ENCODE peak calls at places on chromosomes 6 and 20, in seven cellular contexts. E, O, G, I, B, S and Q are unnamed samples.

GRCh38 chr6:132789398-132789780 is 9.0 kb downstream of the SLC18B1 start:
- DNase-seq in E (no peak), O (no peak), G (no peak), I (no peak), B (no peak), S (no peak), Q (no peak)

GRCh38 chr6:5695260-5696245 is 311.2 kb downstream of the NRN1 start:
- DNase-seq in E (peak), O (peak), G (peak), I (peak), B (peak), S (no peak), Q (peak)

GRCh38 chr20:1577906-1578305 is 20.4 kb upstream of the SIRPD start:
- DNase-seq in E (no peak), O (no peak), G (no peak), I (no peak), B (no peak), S (no peak), Q (no peak)

GRCh38 chr20:37956099-37956498 is 53.2 kb downstream of the VSTM2L start:
- DNase-seq in E (no peak), O (no peak), G (no peak), I (no peak), B (no peak), S (no peak), Q (no peak)

GRCh38 chr20:11156922-11157321 is 483.1 kb upstream of the JAG1 start:
- DNase-seq in E (no peak), O (no peak), G (no peak), I (no peak), B (no peak), S (no peak), Q (no peak)

GRCh38 chr6:6875818-6876470 is 231.8 kb upstream of the RREB1 start:
- DNase-seq in E (peak), O (peak), G (no peak), I (peak), B (peak), S (no peak), Q (peak)

GRCh38 chr6:109579361-109579760 is 96.3 kb upstream of the ZBTB24 start:
- DNase-seq in E (no peak), O (no peak), G (no peak), I (no peak), B (peak), S (no peak), Q (no peak)

GRCh38 chr6:22363166-22363965 is 66.5 kb upstream of the PRL start:
- DNase-seq in E (no peak), O (no peak), G (no peak), I (no peak), B (peak), S (no peak), Q (no peak)

GRCh38 chr20:54215157-54215789 is 7.4 kb downstream of the PFDN4 start:
- DNase-seq in E (no peak), O (no peak), G (no peak), I (no peak), B (no peak), S (no peak), Q (no peak)

GRCh38 chr6:127972815-127973214 is 72.0 kb upstream of the THEMIS start:
- DNase-seq in E (no peak), O (no peak), G (no peak), I (peak), B (no peak), S (no peak), Q (no peak)

GRCh38 chr6:7851780-7852179 is 58.8 kb downstream of the TXNDC5 start:
- DNase-seq in E (no peak), O (no peak), G (no peak), I (no peak), B (no peak), S (no peak), Q (no peak)

GRCh38 chr20:64069614-64070243 is 6.7 kb downstream of the TCEA2 start:
- DNase-seq in E (peak), O (no peak), G (no peak), I (no peak), B (no peak), S (no peak), Q (no peak)

GRCh38 chr20:23049201-23049932 is at the start of gene THBD:
- DNase-seq in E (peak), O (no peak), G (peak), I (peak), B (peak), S (no peak), Q (no peak)

GRCh38 chr6:168852336-168852884 is 401.2 kb downstream of the THBS2 start:
- DNase-seq in E (no peak), O (no peak), G (no peak), I (no peak), B (no peak), S (no peak), Q (no peak)

GRCh38 chr20:63461364-63461763 is 11.1 kb downstream of the KCNQ2 start:
- DNase-seq in E (no peak), O (no peak), G (no peak), I (no peak), B (no peak), S (no peak), Q (no peak)

GRCh38 chr20:7113577-7114466 is 346.3 kb downstream of the BMP2 start:
- DNase-seq in E (peak), O (no peak), G (peak), I (peak), B (peak), S (no peak), Q (no peak)

GRCh38 chr6:27495386-27496135 is 22.7 kb upstream of the ZNF184 start:
- DNase-seq in E (peak), O (peak), G (peak), I (peak), B (peak), S (no peak), Q (peak)
- TF ChIP-seq CTCF in E (no peak), O (peak), G (no peak), I (peak), B (peak), S (no peak), Q (peak)

DNA sequence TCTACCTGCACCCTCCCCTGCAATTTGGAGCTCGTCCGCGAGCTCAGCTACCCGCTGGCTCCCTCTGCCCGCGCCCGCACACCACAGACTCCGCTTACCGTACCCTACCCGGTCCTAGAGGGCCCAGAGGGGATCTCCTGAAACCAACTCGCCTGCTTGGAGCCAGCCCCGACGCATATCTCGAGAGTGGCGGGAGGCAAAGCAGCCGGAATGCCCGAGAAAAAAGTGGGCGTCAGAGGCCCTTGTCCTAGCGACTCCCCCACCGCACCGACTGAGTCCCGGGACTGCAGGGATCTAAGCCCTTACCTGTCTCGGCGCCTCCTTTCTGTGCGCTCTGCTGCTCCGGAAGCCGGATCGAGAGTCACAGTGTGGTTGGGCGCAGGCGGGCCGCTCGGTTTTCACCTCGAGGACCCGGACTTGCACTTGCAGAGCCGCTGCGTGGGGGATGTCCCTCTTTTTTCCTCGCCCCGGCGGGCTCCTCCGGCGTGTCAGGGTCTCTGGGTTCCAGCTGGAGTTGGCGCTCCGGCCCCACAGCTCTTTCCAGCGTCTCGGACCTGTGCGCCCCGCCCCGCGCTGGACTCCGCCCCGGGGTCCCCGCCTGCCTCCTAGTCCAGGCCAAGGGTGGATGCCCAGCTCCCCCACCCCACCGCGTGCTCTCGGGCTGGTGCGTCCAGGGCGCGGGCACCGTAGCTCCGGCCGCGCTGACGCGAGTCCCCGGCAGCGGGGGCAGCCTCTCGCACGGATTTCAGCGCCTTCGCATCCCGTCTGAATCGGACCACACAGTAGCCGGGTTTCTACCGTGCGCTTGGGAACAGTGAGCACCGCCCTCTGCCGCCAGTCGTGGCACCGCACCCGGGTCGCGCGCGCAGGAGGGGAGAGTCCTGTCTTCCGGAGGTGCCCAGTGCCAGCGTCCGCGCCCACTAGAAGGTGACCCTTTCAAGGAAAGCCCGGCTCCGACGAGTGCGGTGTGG is at the start of gene PROKR2:
- DNase-seq in E (peak), O (no peak), G (no peak), I (no peak), B (no peak), S (no peak), Q (no peak)
- TF ChIP-seq CTCF in E (peak), O (no peak), G (no peak), I (no peak), B (no peak), S (no peak), Q (no peak)

GRCh38 chr6:84774174-84775158 is 10.1 kb upstream of the TBX18 start:
- DNase-seq in E (peak), O (peak), G (peak), I (no peak), B (no peak), S (no peak), Q (no peak)
- TF ChIP-seq CTCF in E (peak), O (peak), G (no peak), I (peak), B (peak), S (no peak), Q (peak)

GRCh38 chr6:138285800-138286199 is 67.5 kb upstream of the PBOV1 start:
- DNase-seq in E (no peak), O (no peak), G (no peak), I (no peak), B (no peak), S (no peak), Q (no peak)
- TF ChIP-seq CTCF in E (no peak), O (no peak), G (no peak), I (no peak), B (no peak), S (no peak), Q (no peak)

GRCh38 chr20:49570828-49571552 is 3.1 kb upstream of the PTGIS start:
- DNase-seq in E (peak), O (peak), G (no peak), I (peak), B (peak), S (no peak), Q (no peak)

GRCh38 chr20:49568491-49569151 is 684 bp upstream of the PTGIS start:
- DNase-seq in E (peak), O (no peak), G (no peak), I (peak), B (peak), S (no peak), Q (no peak)

GRCh38 chr20:49567421-49568256 is at the start of gene PTGIS:
- DNase-seq in E (peak), O (no peak), G (no peak), I (no peak), B (peak), S (no peak), Q (no peak)

GRCh38 chr20:49570161-49570827 is 2.4 kb upstream of the PTGIS start:
- DNase-seq in E (no peak), O (no peak), G (no peak), I (no peak), B (no peak), S (no peak), Q (no peak)

DNA sequence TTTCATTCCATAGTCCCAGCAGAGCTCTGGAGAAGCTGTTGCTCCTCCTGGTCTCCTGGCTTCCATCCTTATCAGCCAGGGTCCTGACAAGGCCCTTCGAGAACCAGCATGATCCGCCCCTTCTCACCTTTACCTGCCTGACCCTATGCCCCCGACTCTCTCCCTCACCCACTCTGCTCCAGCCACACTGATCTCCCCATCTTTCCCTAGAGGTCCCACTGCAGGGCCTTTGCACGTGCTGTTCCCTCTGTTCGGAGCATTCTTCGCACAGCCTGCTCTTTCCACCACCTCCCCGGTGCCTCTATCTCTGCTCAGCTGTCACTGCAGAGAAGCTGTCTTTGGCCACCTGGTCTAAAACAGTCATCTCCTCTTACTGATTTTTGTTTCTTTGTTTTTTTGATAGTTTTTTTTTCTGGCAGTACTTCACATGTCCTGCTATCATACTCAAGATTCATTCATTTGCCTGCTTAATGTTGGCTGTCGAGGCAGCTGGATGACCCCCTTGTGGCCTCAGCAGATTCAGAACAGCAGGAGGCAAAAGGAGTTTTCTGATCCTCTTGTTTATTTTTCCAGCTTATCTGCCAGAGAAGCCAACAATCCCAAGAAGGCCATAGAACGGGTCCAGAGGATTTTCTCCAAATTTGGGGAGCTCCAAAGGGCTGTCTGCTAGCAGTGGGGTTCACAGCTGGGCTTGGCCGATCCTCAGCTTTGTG is 1.6 kb upstream of the PTGIS start:
- DNase-seq in E (peak), O (no peak), G (no peak), I (peak), B (peak), S (no peak), Q (no peak)
- TF ChIP-seq CTCF in E (peak), O (no peak), G (no peak), I (no peak), B (peak), S (no peak), Q (no peak)

DNA sequence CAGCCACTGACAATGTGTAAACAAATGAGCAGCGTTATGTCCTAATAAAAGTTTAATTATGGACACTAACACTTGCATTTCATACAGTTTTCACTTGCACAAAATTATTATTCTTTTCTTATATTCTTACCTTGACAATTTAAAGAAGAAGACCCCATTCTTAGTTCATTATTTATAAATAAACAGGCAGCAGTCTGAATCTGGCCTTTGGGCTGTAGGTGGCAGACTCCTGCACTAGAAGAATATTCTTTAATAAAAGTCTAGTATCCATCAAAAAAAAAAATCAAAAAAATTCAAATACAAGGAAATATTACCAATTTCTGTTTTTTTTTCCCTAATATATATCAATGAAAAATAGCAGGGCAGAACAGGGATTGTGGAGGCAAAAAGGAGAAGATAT is 24.8 kb downstream of the PTCHD4 start:
- DNase-seq in E (no peak), O (no peak), G (no peak), I (no peak), B (no peak), S (no peak), Q (no peak)
- TF ChIP-seq CTCF in E (peak), O (peak), G (no peak), I (no peak), B (peak), S (no peak), Q (no peak)

GRCh38 chr20:41413169-41413568 is 46.6 kb upstream of the EMILIN3 start:
- DNase-seq in E (no peak), O (no peak), G (no peak), I (no peak), B (no peak), S (no peak), Q (no peak)

GRCh38 chr20:41408131-41408789 is 41.6 kb upstream of the EMILIN3 start:
- DNase-seq in E (no peak), O (no peak), G (peak), I (no peak), B (no peak), S (no peak), Q (no peak)

GRCh38 chr20:41412324-41412723 is 45.7 kb upstream of the EMILIN3 start:
- DNase-seq in E (no peak), O (no peak), G (no peak), I (no peak), B (no peak), S (no peak), Q (no peak)

GRCh38 chr20:41408986-41409385 is 42.4 kb upstream of the EMILIN3 start:
- DNase-seq in E (no peak), O (no peak), G (no peak), I (peak), B (no peak), S (no peak), Q (no peak)

DNA sequence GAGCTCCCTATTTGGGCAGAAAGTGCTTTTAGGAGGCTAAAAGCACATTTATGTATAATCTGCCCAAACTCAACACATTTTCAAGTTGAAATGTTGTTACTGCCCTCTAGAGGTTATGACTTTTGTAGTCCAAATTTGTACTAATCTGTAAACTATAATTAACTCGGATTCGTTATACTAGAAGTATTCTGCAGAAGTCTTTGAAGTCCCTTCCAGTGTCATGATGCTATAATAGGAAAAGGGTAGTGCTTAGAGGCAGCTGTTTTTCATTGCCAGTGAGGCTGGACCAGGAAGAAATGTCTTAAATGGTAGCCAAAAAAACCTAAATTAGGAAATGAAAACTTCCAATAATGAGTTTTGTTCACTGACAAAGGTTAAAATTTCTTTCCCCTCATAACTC is 44.8 kb upstream of the EMILIN3 start:
- DNase-seq in E (peak), O (peak), G (no peak), I (peak), B (peak), S (no peak), Q (no peak)
- TF ChIP-seq CTCF in E (peak), O (peak), G (no peak), I (peak), B (peak), S (peak), Q (peak)

GRCh38 chr6:151689499-151690201 is 117.8 kb upstream of the ESR1 start:
- DNase-seq in E (no peak), O (no peak), G (no peak), I (no peak), B (peak), S (no peak), Q (no peak)

GRCh38 chr6:151690768-151691562 is 116.5 kb upstream of the ESR1 start:
- DNase-seq in E (peak), O (peak), G (peak), I (peak), B (peak), S (no peak), Q (no peak)

GRCh38 chr6:151692216-151692615 is 115.3 kb upstream of the ESR1 start:
- DNase-seq in E (no peak), O (no peak), G (no peak), I (no peak), B (peak), S (no peak), Q (no peak)

GRCh38 chr6:151693366-151693765 is 114.1 kb upstream of the ESR1 start:
- DNase-seq in E (no peak), O (no peak), G (no peak), I (no peak), B (no peak), S (no peak), Q (no peak)

DNA sequence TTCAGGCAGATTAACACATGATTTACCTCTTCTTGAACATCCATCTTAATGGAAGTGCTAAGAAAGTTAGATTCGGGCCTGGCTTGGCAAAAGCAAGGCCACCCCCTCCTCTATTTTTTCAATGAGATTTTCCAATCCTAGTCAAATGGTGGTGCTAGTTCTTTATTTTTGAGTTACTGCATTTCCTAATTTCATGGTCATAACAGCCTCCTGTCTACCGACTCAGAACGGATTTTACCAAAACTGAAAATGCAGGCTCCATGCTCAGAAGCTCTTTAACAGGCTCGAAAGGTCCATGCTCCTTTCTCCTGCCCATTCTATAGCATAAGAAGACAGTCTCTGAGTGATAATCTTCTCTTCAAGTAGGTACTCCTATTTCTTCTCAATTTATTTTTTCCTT is 117.2 kb upstream of the ESR1 start:
- DNase-seq in E (peak), O (no peak), G (peak), I (no peak), B (peak), S (no peak), Q (no peak)
- TF ChIP-seq CTCF in E (no peak), O (peak), G (no peak), I (no peak), B (peak), S (peak), Q (no peak)